ENCODE peak calls at places on chromosomes 2 and 18, in six cellular contexts. One of them, this sample, is unnamed.

GRCh38 chr18:12744103-12744502 is 41.3 kb downstream of the PSMG2 start:
- DNase-seq in fibroblast of villous mesenchyme: peak; percentile 75
- DNase-seq in cardiac muscle cell: peak; percentile 33
- DNase-seq in A549: peak; percentile 52
- DNase-seq in left lobe of liver: no peak
- DNase-seq in heart right ventricle: no peak
- DNase-seq in this sample: peak; percentile 88

GRCh38 chr18:73807551-73808192 is 340.0 kb downstream of the FBXO15 start:
- DNase-seq in fibroblast of villous mesenchyme: no peak
- DNase-seq in cardiac muscle cell: no peak
- DNase-seq in A549: no peak
- DNase-seq in left lobe of liver: no peak
- DNase-seq in heart right ventricle: no peak
- DNase-seq in this sample: no peak

GRCh38 chr2:131045925-131046579 is 47.2 kb downstream of the FAM168B start:
- DNase-seq in fibroblast of villous mesenchyme: no peak
- DNase-seq in cardiac muscle cell: no peak
- DNase-seq in A549: no peak
- DNase-seq in left lobe of liver: no peak
- DNase-seq in heart right ventricle: no peak
- DNase-seq in this sample: no peak

GRCh38 chr2:140861666-140862065 is 1269.2 kb downstream of the LRP1B start:
- DNase-seq in fibroblast of villous mesenchyme: no peak
- DNase-seq in cardiac muscle cell: no peak
- DNase-seq in A549: no peak
- DNase-seq in left lobe of liver: no peak
- DNase-seq in heart right ventricle: no peak
- DNase-seq in this sample: no peak

GRCh38 chr2:172101707-172102158 is 967 bp downstream of the DLX2 start:
- DNase-seq in fibroblast of villous mesenchyme: no peak
- DNase-seq in cardiac muscle cell: no peak
- DNase-seq in A549: no peak
- DNase-seq in left lobe of liver: no peak
- DNase-seq in heart right ventricle: no peak
- DNase-seq in this sample: no peak

GRCh38 chr2:159438720-159439353 is 152.3 kb upstream of the WDSUB1 start:
- DNase-seq in fibroblast of villous mesenchyme: no peak
- DNase-seq in cardiac muscle cell: no peak
- DNase-seq in A549: no peak
- DNase-seq in left lobe of liver: no peak
- DNase-seq in heart right ventricle: no peak
- DNase-seq in this sample: no peak

GRCh38 chr2:96727431-96727830 is 12.4 kb downstream of the LMAN2L start:
- DNase-seq in fibroblast of villous mesenchyme: peak; percentile 66
- DNase-seq in cardiac muscle cell: no peak
- DNase-seq in A549: no peak
- DNase-seq in left lobe of liver: no peak
- DNase-seq in heart right ventricle: no peak
- DNase-seq in this sample: peak; percentile 44

GRCh38 chr18:54776282-54776977 is 51.8 kb upstream of the RAB27B start:
- DNase-seq in fibroblast of villous mesenchyme: peak; percentile 99
- DNase-seq in cardiac muscle cell: no peak
- DNase-seq in A549: peak; percentile 57
- DNase-seq in left lobe of liver: no peak
- DNase-seq in heart right ventricle: no peak
- DNase-seq in this sample: peak; percentile 99

GRCh38 chr2:150878347-150878746 is 383.3 kb downstream of the RBM43 start:
- DNase-seq in fibroblast of villous mesenchyme: peak; percentile 59
- DNase-seq in cardiac muscle cell: no peak
- DNase-seq in A549: no peak
- DNase-seq in left lobe of liver: no peak
- DNase-seq in heart right ventricle: no peak
- DNase-seq in this sample: peak; percentile 88

GRCh38 chr2:233917146-233917545 is at the start of gene TRPM8:
- DNase-seq in fibroblast of villous mesenchyme: no peak
- DNase-seq in cardiac muscle cell: no peak
- DNase-seq in A549: no peak
- DNase-seq in left lobe of liver: no peak
- DNase-seq in heart right ventricle: no peak
- DNase-seq in this sample: no peak

GRCh38 chr2:113768770-113769169 is 12.3 kb upstream of the SLC35F5 start:
- DNase-seq in fibroblast of villous mesenchyme: no peak
- DNase-seq in cardiac muscle cell: no peak
- DNase-seq in A549: no peak
- DNase-seq in left lobe of liver: no peak
- DNase-seq in heart right ventricle: no peak
- DNase-seq in this sample: peak; percentile 18

GRCh38 chr2:287471-287885 is 413 bp downstream of the ALKAL2 start:
- DNase-seq in fibroblast of villous mesenchyme: peak; percentile 37
- DNase-seq in cardiac muscle cell: peak; percentile 50
- DNase-seq in A549: no peak
- DNase-seq in left lobe of liver: no peak
- DNase-seq in heart right ventricle: peak; percentile 16
- DNase-seq in this sample: peak; percentile 38

GRCh38 chr2:172927381-172928357 is 148.0 kb upstream of the MAP3K20 start:
- DNase-seq in fibroblast of villous mesenchyme: peak; percentile 70
- DNase-seq in cardiac muscle cell: no peak
- DNase-seq in A549: no peak
- DNase-seq in left lobe of liver: no peak
- DNase-seq in heart right ventricle: no peak
- DNase-seq in this sample: peak; percentile 84

GRCh38 chr2:138622606-138623005 is 121.0 kb downstream of the SPOPL start:
- DNase-seq in fibroblast of villous mesenchyme: no peak
- DNase-seq in cardiac muscle cell: no peak
- DNase-seq in A549: no peak
- DNase-seq in left lobe of liver: no peak
- DNase-seq in heart right ventricle: no peak
- DNase-seq in this sample: no peak

GRCh38 chr2:18910843-18911242 is 321.5 kb upstream of the NT5C1B start:
- DNase-seq in fibroblast of villous mesenchyme: peak; percentile 86
- DNase-seq in cardiac muscle cell: no peak
- DNase-seq in A549: no peak
- DNase-seq in left lobe of liver: no peak
- DNase-seq in heart right ventricle: no peak
- DNase-seq in this sample: peak; percentile 97

GRCh38 chr2:43100883-43101662 is 125.3 kb downstream of the ZFP36L2 start:
- DNase-seq in fibroblast of villous mesenchyme: peak; percentile 42
- DNase-seq in cardiac muscle cell: no peak
- DNase-seq in A549: no peak
- DNase-seq in left lobe of liver: no peak
- DNase-seq in heart right ventricle: peak; percentile 76
- DNase-seq in this sample: no peak

GRCh38 chr2:199851886-199852285 is 894 bp upstream of the FTCDNL1 start:
- DNase-seq in fibroblast of villous mesenchyme: no peak
- DNase-seq in cardiac muscle cell: no peak
- DNase-seq in A549: no peak
- DNase-seq in left lobe of liver: no peak
- DNase-seq in heart right ventricle: no peak
- DNase-seq in this sample: no peak

GRCh38 chr2:62478093-62478580 is 27.9 kb downstream of the TMEM17 start:
- DNase-seq in fibroblast of villous mesenchyme: peak; percentile 13
- DNase-seq in cardiac muscle cell: no peak
- DNase-seq in A549: no peak
- DNase-seq in left lobe of liver: no peak
- DNase-seq in heart right ventricle: no peak
- DNase-seq in this sample: peak; percentile 71

GRCh38 chr2:99488999-99489757 is 639 bp downstream of the REV1 start:
- DNase-seq in fibroblast of villous mesenchyme: peak; percentile 61
- DNase-seq in cardiac muscle cell: peak; percentile 81
- DNase-seq in A549: peak; percentile 44
- DNase-seq in left lobe of liver: peak; percentile 81
- DNase-seq in heart right ventricle: peak; percentile 79
- DNase-seq in this sample: peak; percentile 41

GRCh38 chr2:73830871-73831401 is 2.2 kb downstream of the STAMBP start:
- DNase-seq in fibroblast of villous mesenchyme: peak; percentile 48
- DNase-seq in cardiac muscle cell: no peak
- DNase-seq in A549: no peak
- DNase-seq in left lobe of liver: no peak
- DNase-seq in heart right ventricle: no peak
- DNase-seq in this sample: peak; percentile 97

GRCh38 chr2:107984667-107985066 is 1.7 kb upstream of the SLC5A7 start:
- DNase-seq in fibroblast of villous mesenchyme: no peak
- DNase-seq in cardiac muscle cell: no peak
- DNase-seq in A549: no peak
- DNase-seq in left lobe of liver: no peak
- DNase-seq in heart right ventricle: no peak
- DNase-seq in this sample: no peak

GRCh38 chr2:3575534-3576324 is 669 bp downstream of the RPS7 start:
- DNase-seq in fibroblast of villous mesenchyme: no peak
- DNase-seq in cardiac muscle cell: peak; percentile 23
- DNase-seq in A549: no peak
- DNase-seq in left lobe of liver: peak; percentile 45
- DNase-seq in heart right ventricle: peak; percentile 22
- DNase-seq in this sample: no peak

GRCh38 chr18:8706545-8706980 is 1.2 kb downstream of the MTCL1 start:
- DNase-seq in fibroblast of villous mesenchyme: no peak
- DNase-seq in cardiac muscle cell: peak; percentile 6
- DNase-seq in A549: no peak
- DNase-seq in left lobe of liver: no peak
- DNase-seq in heart right ventricle: no peak
- DNase-seq in this sample: no peak

GRCh38 chr18:52244658-52245057 is 95.3 kb upstream of the DCC start:
- DNase-seq in fibroblast of villous mesenchyme: no peak
- DNase-seq in cardiac muscle cell: no peak
- DNase-seq in A549: no peak
- DNase-seq in left lobe of liver: no peak
- DNase-seq in heart right ventricle: no peak
- DNase-seq in this sample: no peak

This sample was measured in fibroblast of mammary gland.